ENCODE peak calls at places on chromosomes 6 and 20, in four cellular contexts. Z, F, W and N are unnamed samples.

GRCh38 chr20:1528811-1529210 is 28.7 kb downstream of the SIRPD start:
- DNase-seq in Z (no peak), F (no peak), W (no peak), N (peak)

GRCh38 chr6:125904871-125905270 is 51.7 kb upstream of the HINT3 start:
- DNase-seq in Z (no peak), F (no peak), W (no peak), N (no peak)

GRCh38 chr20:62854121-62854520 is 7.5 kb downstream of the TCFL5 start:
- DNase-seq in Z (no peak), F (no peak), W (no peak), N (no peak)

GRCh38 chr20:46423882-46424482 is 17.6 kb upstream of the ELMO2 start:
- DNase-seq in Z (no peak), F (no peak), W (no peak), N (no peak)

GRCh38 chr6:1762203-1762602 is 152.5 kb downstream of the FOXC1 start:
- DNase-seq in Z (no peak), F (no peak), W (no peak), N (no peak)

GRCh38 chr20:33606114-33606771 is 55.9 kb upstream of the C20orf144 start:
- DNase-seq in Z (no peak), F (no peak), W (no peak), N (no peak)

GRCh38 chr20:45999908-46000570 is 8.7 kb upstream of the MMP9 start:
- DNase-seq in Z (no peak), F (no peak), W (no peak), N (no peak)

GRCh38 chr6:10393544-10394225 is 21.2 kb downstream of the TFAP2A start:
- DNase-seq in Z (no peak), F (no peak), W (no peak), N (no peak)

GRCh38 chr20:1912056-1912455 is 16.8 kb downstream of the SIRPA start:
- DNase-seq in Z (no peak), F (no peak), W (no peak), N (no peak)

GRCh38 chr6:159170999-159171712 is 2.0 kb downstream of the FNDC1 start:
- DNase-seq in Z (no peak), F (no peak), W (no peak), N (peak)

GRCh38 chr6:16639689-16640480 is 121.4 kb downstream of the ATXN1 start:
- DNase-seq in Z (no peak), F (no peak), W (no peak), N (peak)

GRCh38 chr6:107819976-107820551 is 4.0 kb downstream of the SCML4 start:
- DNase-seq in Z (no peak), F (peak), W (no peak), N (no peak)

GRCh38 chr20:2762578-2763131 is 37.8 kb downstream of the CPXM1 start:
- DNase-seq in Z (no peak), F (no peak), W (no peak), N (no peak)

GRCh38 chr20:32218156-32218900 is 10.6 kb downstream of the POFUT1 start:
- DNase-seq in Z (no peak), F (no peak), W (no peak), N (no peak)

GRCh38 chr6:33194431-33194979 is 2.2 kb upstream of the COL11A2 start:
- DNase-seq in Z (no peak), F (no peak), W (peak), N (no peak)

GRCh38 chr6:157381631-157382621 is 936 bp downstream of the ZDHHC14 start:
- DNase-seq in Z (no peak), F (peak), W (peak), N (peak)

GRCh38 chr6:124677874-124678273 is 284.4 kb upstream of the RNF217 start:
- DNase-seq in Z (no peak), F (no peak), W (no peak), N (no peak)

GRCh38 chr20:45082468-45082867 is 18.5 kb downstream of the KCNS1 start:
- DNase-seq in Z (no peak), F (no peak), W (no peak), N (no peak)

GRCh38 chr20:34579936-34580587 is 21.5 kb downstream of the MAP1LC3A start:
- DNase-seq in Z (no peak), F (no peak), W (no peak), N (no peak)

GRCh38 chr20:20568604-20569205 is 143.7 kb downstream of the RALGAPA2 start:
- DNase-seq in Z (no peak), F (no peak), W (no peak), N (peak)

GRCh38 chr6:142945446-142946180 is 637 bp upstream of the HIVEP2 start:
- DNase-seq in Z (no peak), F (peak), W (peak), N (no peak)

GRCh38 chr20:44521484-44522481 is at the start of gene SERINC3:
- DNase-seq in Z (peak), F (peak), W (peak), N (peak)

GRCh38 chr6:149871182-149871581 is 7.0 kb upstream of the LRP11 start:
- DNase-seq in Z (no peak), F (no peak), W (no peak), N (no peak)

GRCh38 chr6:149867876-149868640 is 3.9 kb upstream of the LRP11 start:
- DNase-seq in Z (no peak), F (no peak), W (no peak), N (no peak)

GRCh38 chr6:149869275-149869892 is 5.2 kb upstream of the LRP11 start:
- DNase-seq in Z (no peak), F (no peak), W (no peak), N (no peak)

GRCh38 chr6:149876241-149876933 is 12.2 kb upstream of the LRP11 start:
- DNase-seq in Z (no peak), F (no peak), W (no peak), N (peak)

GRCh38 chr6:149872233-149872632 is 8.1 kb upstream of the LRP11 start:
- DNase-seq in Z (no peak), F (no peak), W (no peak), N (no peak)
- TF ChIP-seq CTCF in Z (no peak), F (no peak), W (no peak), N (no peak)

GRCh38 chr6:38517005-38517404 is 122.7 kb downstream of the BTBD9 start:
- DNase-seq in Z (no peak), F (no peak), W (no peak), N (no peak)
- TF ChIP-seq CTCF in Z (no peak), F (no peak), W (no peak), N (no peak)

GRCh38 chr20:41185013-41185757 is 47.8 kb downstream of the PLCG1 start:
- DNase-seq in Z (no peak), F (no peak), W (peak), N (no peak)
- TF ChIP-seq CTCF in Z (no peak), F (no peak), W (peak), N (no peak)

GRCh38 chr6:93035756-93036155 is 383.6 kb downstream of the EPHA7 start:
- DNase-seq in Z (no peak), F (no peak), W (no peak), N (no peak)

GRCh38 chr6:93040375-93040774 is 379.0 kb downstream of the EPHA7 start:
- DNase-seq in Z (no peak), F (no peak), W (no peak), N (no peak)

GRCh38 chr6:93036835-93037234 is 382.5 kb downstream of the EPHA7 start:
- DNase-seq in Z (no peak), F (no peak), W (no peak), N (peak)
- TF ChIP-seq CTCF in Z (no peak), F (no peak), W (no peak), N (peak)

GRCh38 chr6:149484733-149485700 is at the start of gene ZC3H12D:
- DNase-seq in Z (peak), F (peak), W (peak), N (peak)
- TF ChIP-seq CTCF in Z (no peak), F (no peak), W (no peak), N (no peak)

DNA sequence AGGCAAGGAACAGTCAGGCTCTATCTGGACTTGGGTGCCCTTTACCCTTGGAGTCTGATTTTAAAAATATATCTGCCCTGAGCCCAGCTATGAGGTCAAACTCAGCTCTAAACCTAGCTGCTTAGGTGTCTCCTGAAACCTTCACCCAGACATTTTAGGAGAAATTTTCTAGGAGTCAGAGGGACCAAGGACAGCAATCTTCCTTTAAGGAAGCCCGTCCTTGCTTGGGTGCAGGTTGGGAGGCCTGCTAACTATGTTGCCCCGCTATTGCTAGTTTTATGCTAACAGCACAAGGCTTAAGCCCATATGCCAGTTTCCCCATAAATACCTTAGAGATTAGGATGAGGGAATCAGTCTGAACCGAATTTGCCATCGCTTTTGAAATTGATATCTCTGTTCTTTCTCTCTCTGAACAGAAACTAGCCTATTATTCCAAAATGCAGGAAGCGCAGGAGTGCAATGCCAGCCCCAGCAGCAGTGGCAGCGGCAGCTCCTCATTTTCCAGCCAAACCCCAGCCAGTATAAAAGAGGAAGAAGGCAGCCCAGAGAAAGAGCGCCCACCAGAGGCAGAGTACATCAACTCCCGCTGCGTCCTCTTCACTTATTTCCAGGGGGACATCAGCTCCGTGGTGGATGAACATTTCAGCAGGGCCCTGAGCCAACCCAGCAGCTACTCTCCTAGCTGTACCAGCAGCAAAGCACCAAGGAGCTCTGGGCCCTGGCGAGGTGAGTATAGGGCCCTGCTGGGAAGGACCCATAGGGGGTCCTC is 2.6 kb downstream of the VGLL2 start:
- DNase-seq in Z (no peak), F (no peak), W (peak), N (no peak)
- TF ChIP-seq CTCF in Z (no peak), F (no peak), W (peak), N (no peak)

DNA sequence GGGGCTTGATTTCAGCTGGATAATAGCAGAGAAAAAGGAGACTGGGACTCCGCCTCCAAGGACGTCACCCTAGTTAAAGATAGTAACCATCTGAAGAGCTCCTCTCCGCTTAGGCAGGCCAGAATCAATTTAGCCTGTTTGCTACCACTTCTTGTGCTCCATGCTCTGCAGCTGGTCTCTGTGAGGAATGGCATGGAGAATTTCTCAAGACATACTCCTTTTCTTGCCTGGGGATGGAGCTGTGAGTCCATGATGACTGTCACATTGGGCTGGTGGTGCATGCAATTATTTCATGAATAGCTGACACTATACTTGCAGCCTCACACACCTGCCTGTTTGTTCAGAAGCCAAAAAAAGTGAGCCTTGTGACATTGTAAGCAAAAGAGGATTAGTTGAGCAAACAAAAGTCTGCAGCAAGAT is 61.4 kb downstream of the TXLNB start:
- DNase-seq in Z (no peak), F (no peak), W (no peak), N (peak)
- TF ChIP-seq CTCF in Z (peak), F (no peak), W (no peak), N (peak)

GRCh38 chr6:151241853-151242252 is 2.1 kb downstream of the AKAP12 start:
- DNase-seq in Z (no peak), F (no peak), W (no peak), N (no peak)

GRCh38 chr6:151240861-151241642 is 1.3 kb downstream of the AKAP12 start:
- DNase-seq in Z (no peak), F (peak), W (peak), N (peak)

GRCh38 chr6:151239603-151240035 is at the start of gene AKAP12:
- DNase-seq in Z (no peak), F (peak), W (peak), N (peak)

GRCh38 chr6:151242420-151242841 is 2.7 kb downstream of the AKAP12 start:
- DNase-seq in Z (no peak), F (no peak), W (no peak), N (no peak)

GRCh38 chr6:151240036-151240685 is 394 bp downstream of the AKAP12 start:
- DNase-seq in Z (peak), F (peak), W (peak), N (peak)
- TF ChIP-seq CTCF in Z (no peak), F (no peak), W (no peak), N (peak)

DNA sequence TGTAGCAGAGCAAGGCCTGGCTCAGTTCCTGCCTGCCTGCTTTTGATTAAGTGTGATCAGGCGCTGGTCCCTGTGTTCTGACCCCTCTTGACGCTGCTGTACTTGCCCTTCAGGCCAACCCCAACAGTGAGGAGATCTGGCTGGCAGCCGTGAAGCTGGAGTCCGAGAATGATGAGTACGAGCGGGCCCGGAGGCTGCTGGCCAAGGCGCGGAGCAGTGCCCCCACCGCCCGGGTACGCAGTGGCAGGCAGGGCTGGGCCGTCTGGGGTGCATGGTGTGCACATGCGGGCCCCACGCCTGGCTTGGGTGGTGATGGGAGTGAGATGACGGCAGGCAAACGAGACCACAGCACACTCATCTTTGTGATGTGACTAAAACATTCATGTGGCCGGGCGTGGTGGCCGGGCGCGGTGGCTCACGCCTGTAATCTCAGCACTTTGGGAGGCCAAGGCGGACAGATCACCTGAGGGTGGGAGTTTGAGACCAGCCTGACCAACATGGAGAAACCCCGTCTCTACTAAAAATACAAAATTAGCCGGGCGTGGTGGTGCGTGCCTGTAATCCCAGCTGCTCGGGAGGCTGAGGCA is 10.1 kb upstream of the C20orf204 start:
- DNase-seq in Z (no peak), F (no peak), W (no peak), N (no peak)
- TF ChIP-seq CTCF in Z (no peak), F (no peak), W (no peak), N (no peak)

DNA sequence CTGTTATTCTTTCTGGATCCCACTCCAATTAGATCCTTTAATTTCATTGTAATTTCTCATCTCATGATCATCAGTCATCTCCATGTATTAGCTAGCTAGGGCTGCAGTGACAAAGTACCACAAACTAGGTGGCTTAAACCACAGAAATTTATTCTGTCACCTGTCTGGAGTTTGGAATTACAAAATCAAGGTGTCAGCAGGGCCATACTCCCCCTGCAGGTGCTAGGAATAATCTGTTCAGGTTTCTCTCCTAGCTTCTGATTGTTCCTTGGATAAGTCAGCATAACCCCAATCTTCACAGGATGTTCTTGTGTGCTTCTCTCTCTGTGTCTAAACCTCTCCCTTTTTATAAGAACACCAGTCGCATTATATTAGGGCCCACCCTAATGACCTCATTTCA is 40.4 kb downstream of the BEND6 start:
- DNase-seq in Z (peak), F (no peak), W (no peak), N (no peak)
- TF ChIP-seq CTCF in Z (peak), F (no peak), W (no peak), N (no peak)